ENCODE peak calls at places on chromosomes 3 and 15, in four cellular contexts. One of them, this sample, is unnamed.

GRCh38 chr3:147419062-147419701 is 10.0 kb downstream of the ZIC1 start:
- DNase-seq in A549: no peak
- DNase-seq in HepG2: no peak
- DNase-seq in SK-N-SH: peak
- DNase-seq in this sample: no peak

GRCh38 chr3:175200391-175200790 is 341.3 kb downstream of the NAALADL2 start:
- DNase-seq in A549: no peak
- DNase-seq in HepG2: no peak
- DNase-seq in SK-N-SH: no peak
- DNase-seq in this sample: no peak

GRCh38 chr3:78459751-78460150 is 1308.0 kb downstream of the ROBO1 start:
- DNase-seq in A549: no peak
- DNase-seq in HepG2: no peak
- DNase-seq in SK-N-SH: no peak
- DNase-seq in this sample: no peak

GRCh38 chr3:147654827-147655226 is 245.7 kb downstream of the ZIC1 start:
- DNase-seq in A549: no peak
- DNase-seq in HepG2: no peak
- DNase-seq in SK-N-SH: no peak
- DNase-seq in this sample: no peak

GRCh38 chr3:101039285-101039684 is 46.1 kb upstream of the ABI3BP start:
- DNase-seq in A549: no peak
- DNase-seq in HepG2: no peak
- DNase-seq in SK-N-SH: no peak
- DNase-seq in this sample: no peak

GRCh38 chr3:25604107-25604805 is 60.5 kb downstream of the TOP2B start:
- DNase-seq in A549: peak
- DNase-seq in HepG2: no peak
- DNase-seq in SK-N-SH: no peak
- DNase-seq in this sample: no peak

GRCh38 chr15:23564798-23565394 is 578 bp upstream of the MKRN3 start:
- DNase-seq in A549: no peak
- DNase-seq in HepG2: no peak
- DNase-seq in SK-N-SH: peak
- DNase-seq in this sample: no peak

GRCh38 chr15:62809106-62809967 is 233.2 kb upstream of the TPM1 start:
- DNase-seq in A549: no peak
- DNase-seq in HepG2: peak
- DNase-seq in SK-N-SH: peak
- DNase-seq in this sample: no peak

GRCh38 chr3:79086514-79086913 is 681.3 kb downstream of the ROBO1 start:
- DNase-seq in A549: peak
- DNase-seq in HepG2: peak
- DNase-seq in SK-N-SH: peak
- DNase-seq in this sample: no peak

GRCh38 chr3:152969557-152970300 is 134.8 kb downstream of the P2RY1 start:
- DNase-seq in A549: peak
- DNase-seq in HepG2: peak
- DNase-seq in SK-N-SH: no peak
- DNase-seq in this sample: no peak

GRCh38 chr15:69117431-69117841 is 43.0 kb upstream of the GLCE start:
- DNase-seq in A549: no peak
- DNase-seq in HepG2: no peak
- DNase-seq in SK-N-SH: peak
- DNase-seq in this sample: no peak

GRCh38 chr3:131232711-131233267 is 148.8 kb upstream of the NUDT16 start:
- DNase-seq in A549: no peak
- DNase-seq in HepG2: no peak
- DNase-seq in SK-N-SH: no peak
- DNase-seq in this sample: no peak

GRCh38 chr3:175457301-175457700 is 598.2 kb downstream of the NAALADL2 start:
- DNase-seq in A549: no peak
- DNase-seq in HepG2: no peak
- DNase-seq in SK-N-SH: no peak
- DNase-seq in this sample: no peak

GRCh38 chr3:64919934-64920333 is 232.1 kb upstream of the ADAMTS9 start:
- DNase-seq in A549: no peak
- DNase-seq in HepG2: no peak
- DNase-seq in SK-N-SH: no peak
- DNase-seq in this sample: no peak

GRCh38 chr3:3110299-3110630 is at the start of gene IL5RA:
- DNase-seq in A549: peak
- DNase-seq in HepG2: no peak
- DNase-seq in SK-N-SH: peak
- DNase-seq in this sample: no peak

GRCh38 chr3:56711344-56711743 is 28.3 kb upstream of the TASOR start:
- DNase-seq in A549: no peak
- DNase-seq in HepG2: no peak
- DNase-seq in SK-N-SH: no peak
- DNase-seq in this sample: no peak

GRCh38 chr3:121654493-121655385 is 6.0 kb downstream of the HCLS1 start:
- DNase-seq in A549: no peak
- DNase-seq in HepG2: no peak
- DNase-seq in SK-N-SH: no peak
- DNase-seq in this sample: peak

GRCh38 chr15:64532921-64533320 is 72.5 kb downstream of the ZNF609 start:
- DNase-seq in A549: no peak
- DNase-seq in HepG2: no peak
- DNase-seq in SK-N-SH: no peak
- DNase-seq in this sample: no peak

GRCh38 chr3:155805204-155805801 is 775 bp downstream of the C3orf33 start:
- DNase-seq in A549: peak
- DNase-seq in HepG2: peak
- DNase-seq in SK-N-SH: no peak
- DNase-seq in this sample: no peak

GRCh38 chr3:159448902-159449301 is 539.7 kb upstream of the IL12A start:
- DNase-seq in A549: no peak
- DNase-seq in HepG2: no peak
- DNase-seq in SK-N-SH: no peak
- DNase-seq in this sample: no peak

GRCh38 chr15:47870956-47871625 is 153.8 kb downstream of the SEMA6D start:
- DNase-seq in A549: no peak
- DNase-seq in HepG2: no peak
- DNase-seq in SK-N-SH: no peak
- DNase-seq in this sample: no peak

GRCh38 chr3:9008550-9009255 is 45.4 kb upstream of the RAD18 start:
- DNase-seq in A549: no peak
- DNase-seq in HepG2: no peak
- DNase-seq in SK-N-SH: no peak
- DNase-seq in this sample: no peak

GRCh38 chr15:88894819-88895767 is at the start of gene HAPLN3:
- DNase-seq in A549: peak
- DNase-seq in HepG2: no peak
- DNase-seq in SK-N-SH: peak
- DNase-seq in this sample: no peak

GRCh38 chr15:53323197-53323596 is 436.3 kb downstream of the WDR72 start:
- DNase-seq in A549: no peak
- DNase-seq in HepG2: no peak
- DNase-seq in SK-N-SH: no peak
- DNase-seq in this sample: no peak

GRCh38 chr3:67561995-67562394 is 92.4 kb downstream of the SUCLG2 start:
- DNase-seq in A549: peak
- DNase-seq in HepG2: peak
- DNase-seq in SK-N-SH: no peak
- DNase-seq in this sample: no peak

GRCh38 chr3:106198828-106199194 is 330.0 kb upstream of the CBLB start:
- DNase-seq in A549: no peak
- DNase-seq in HepG2: no peak
- DNase-seq in SK-N-SH: no peak
- DNase-seq in this sample: no peak

GRCh38 chr3:48411606-48412374 is 18.1 kb downstream of the PLXNB1 start:
- DNase-seq in A549: no peak
- DNase-seq in HepG2: no peak
- DNase-seq in SK-N-SH: peak
- DNase-seq in this sample: no peak

GRCh38 chr15:63264685-63265302 is 12.6 kb upstream of the APH1B start:
- DNase-seq in A549: no peak
- DNase-seq in HepG2: peak
- DNase-seq in SK-N-SH: peak
- DNase-seq in this sample: no peak

GRCh38 chr15:51097553-51098330 is 3.0 kb upstream of the TNFAIP8L3 start:
- DNase-seq in A549: no peak
- DNase-seq in HepG2: peak
- DNase-seq in SK-N-SH: no peak
- DNase-seq in this sample: no peak

GRCh38 chr15:50128266-50128665 is 9.2 kb upstream of the ATP8B4 start:
- DNase-seq in A549: peak
- DNase-seq in HepG2: no peak
- DNase-seq in SK-N-SH: peak
- DNase-seq in this sample: no peak

GRCh38 chr3:185732782-185733181 is 92.1 kb downstream of the IGF2BP2 start:
- DNase-seq in A549: no peak
- DNase-seq in HepG2: peak
- DNase-seq in SK-N-SH: no peak
- DNase-seq in this sample: no peak

DNA sequence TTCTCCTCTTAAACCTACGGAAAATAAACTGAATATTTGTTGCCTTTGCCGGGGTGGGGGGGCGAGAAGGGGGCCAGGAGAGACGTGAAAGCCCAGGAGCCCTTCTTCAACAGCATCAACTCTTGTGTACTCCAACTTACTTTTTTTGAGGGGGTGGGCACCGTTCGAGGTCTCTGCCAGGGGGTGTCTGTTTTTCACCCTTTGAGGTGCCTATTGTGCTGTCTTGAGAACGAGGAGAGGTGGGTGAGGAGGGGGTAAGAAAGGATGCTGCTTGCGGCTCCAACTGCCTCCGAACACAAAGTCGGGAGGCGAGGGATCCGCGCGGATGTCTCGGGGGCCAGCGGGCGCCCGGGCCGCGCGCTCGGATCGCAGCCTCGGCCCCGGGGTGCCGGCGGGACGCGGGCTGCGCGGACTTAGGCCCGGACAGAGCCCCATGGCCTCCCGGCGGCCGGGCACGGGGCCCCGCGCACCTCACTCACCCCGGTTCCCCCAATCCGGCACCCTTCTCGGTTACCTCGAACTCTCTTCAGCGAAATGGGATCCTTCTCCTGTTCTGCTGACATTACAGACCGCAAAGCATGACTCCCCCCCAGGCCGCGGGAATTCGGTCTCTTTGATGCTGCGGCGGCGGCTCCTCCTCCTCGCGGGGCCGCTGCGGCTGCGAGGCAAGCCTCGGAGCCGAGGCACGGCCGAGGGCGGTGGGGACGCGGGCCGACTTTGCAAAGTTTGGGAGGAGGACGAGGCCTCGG is 650 bp downstream of the PYGO1 start:
- DNase-seq in A549: peak
- DNase-seq in HepG2: peak
- DNase-seq in SK-N-SH: peak
- DNase-seq in this sample: no peak
- TF ChIP-seq USF2 in A549: no peak
- TF ChIP-seq USF2 in HepG2: no peak
- TF ChIP-seq USF2 in SK-N-SH: no peak
- TF ChIP-seq USF2 in this sample: no peak

DNA sequence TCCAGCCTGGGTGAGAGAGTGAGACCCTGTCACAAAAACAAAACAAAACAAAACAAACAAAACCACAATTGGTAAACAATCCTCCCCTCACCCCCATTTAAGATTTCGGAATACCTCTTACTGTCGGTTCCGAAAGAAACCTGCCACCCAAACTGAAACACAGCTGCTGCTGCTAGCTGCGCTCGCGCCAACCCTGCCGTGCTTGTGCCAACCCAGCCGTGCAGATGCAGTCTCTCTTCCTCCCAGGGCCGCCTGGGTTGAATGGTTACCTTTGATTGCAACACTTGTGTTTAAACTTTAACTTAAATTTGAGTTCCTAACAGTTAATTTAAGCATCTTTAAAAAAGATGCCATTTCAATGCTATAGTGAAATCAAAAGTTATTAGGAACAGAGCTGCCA is 28.5 kb upstream of the SPTBN5 start:
- DNase-seq in A549: no peak
- DNase-seq in HepG2: no peak
- DNase-seq in SK-N-SH: no peak
- DNase-seq in this sample: no peak
- TF ChIP-seq PBX3 in A549: no peak
- TF ChIP-seq PBX3 in HepG2: no peak
- TF ChIP-seq PBX3 in SK-N-SH: no peak
- TF ChIP-seq PBX3 in this sample: no peak

GRCh38 chr15:92714071-92714456 is 58.5 kb upstream of the FAM174B start:
- DNase-seq in A549: peak
- DNase-seq in HepG2: no peak
- DNase-seq in SK-N-SH: peak
- DNase-seq in this sample: no peak

GRCh38 chr15:92715753-92716152 is 60.2 kb upstream of the FAM174B start:
- DNase-seq in A549: no peak
- DNase-seq in HepG2: no peak
- DNase-seq in SK-N-SH: no peak
- DNase-seq in this sample: no peak

GRCh38 chr15:92719024-92719423 is 63.4 kb upstream of the FAM174B start:
- DNase-seq in A549: no peak
- DNase-seq in HepG2: no peak
- DNase-seq in SK-N-SH: no peak
- DNase-seq in this sample: no peak

GRCh38 chr15:92711457-92711831 is 55.9 kb upstream of the FAM174B start:
- DNase-seq in A549: no peak
- DNase-seq in HepG2: no peak
- DNase-seq in SK-N-SH: no peak
- DNase-seq in this sample: no peak

GRCh38 chr15:92714457-92715401 is 59.2 kb upstream of the FAM174B start:
- DNase-seq in A549: peak
- DNase-seq in HepG2: peak
- DNase-seq in SK-N-SH: peak
- DNase-seq in this sample: peak
- TF ChIP-seq EP300 in A549: no peak
- TF ChIP-seq EP300 in HepG2: no peak
- TF ChIP-seq EP300 in SK-N-SH: no peak
- TF ChIP-seq EP300 in this sample: no peak

DNA sequence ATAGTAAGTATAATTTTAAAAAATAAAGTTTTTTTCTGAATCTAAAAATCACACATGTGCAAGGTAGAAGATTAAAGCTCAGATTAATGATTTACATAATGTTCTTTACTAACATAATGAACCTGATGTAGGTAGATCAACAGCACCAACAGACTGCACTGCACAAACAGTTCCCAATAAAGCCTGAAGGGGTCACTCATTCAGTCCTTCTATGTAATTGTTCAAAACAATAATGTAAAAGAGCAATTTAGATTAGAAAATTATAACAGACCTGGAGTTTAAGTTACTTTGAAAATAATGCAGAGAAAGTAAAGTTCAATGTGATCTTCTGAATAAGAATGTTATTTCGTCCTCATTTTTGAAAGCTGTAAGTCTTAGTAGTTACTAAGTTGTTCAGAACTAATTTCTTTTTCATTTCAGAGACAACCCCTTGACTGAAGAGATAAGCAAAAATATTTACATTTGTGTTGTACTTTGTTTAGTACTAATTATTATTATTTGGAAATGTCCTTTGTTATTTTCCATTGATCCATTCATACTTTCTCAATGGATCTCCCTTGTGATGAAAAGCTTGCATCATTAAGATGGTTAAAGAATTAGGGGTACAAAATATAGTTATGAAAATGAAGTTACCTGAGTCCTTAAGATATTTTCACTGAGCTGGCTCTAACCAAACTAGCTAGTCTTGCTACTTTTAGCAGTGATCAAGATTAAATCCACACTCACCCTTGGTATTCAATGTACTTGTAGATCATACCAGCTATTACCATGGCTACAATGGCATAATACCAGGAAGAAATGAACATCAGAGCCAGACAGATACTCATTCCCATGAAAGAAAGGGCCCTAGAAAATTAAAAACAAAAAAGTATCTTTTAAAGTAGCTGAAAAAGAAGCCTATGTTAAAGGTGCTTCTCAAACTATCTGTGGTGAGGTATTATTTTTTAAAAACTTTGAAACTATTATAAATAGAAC is 16.8 kb downstream of the EMC4 start:
- DNase-seq in A549: peak
- DNase-seq in HepG2: peak
- DNase-seq in SK-N-SH: peak
- DNase-seq in this sample: no peak
- TF ChIP-seq USF2 in A549: no peak
- TF ChIP-seq USF2 in HepG2: no peak
- TF ChIP-seq USF2 in SK-N-SH: no peak
- TF ChIP-seq USF2 in this sample: no peak

This sample was measured in GM12878.